ENCODE peak calls at places on chromosomes 11 and 22, in nine cellular contexts. F is M059J; T is left ventricle myocardium inferior; D is iris pigment epithelial cell; H is Daoy; N is dermis blood vessel endothelial cell; O is MCF 10A; Z is effector memory CD8-positive, alpha-beta T cell; K is COR-L47. P is an unnamed sample.
A peak's percentile ranks its signal among the peaks of the same experiment; 100 is the strongest.

GRCh38 chr11:119551726-119552510 is 128.9 kb upstream of the THY1 start:
- DNase-seq in F (peak; percentile 40), H (no peak), Z (no peak), K (no peak), O (no peak), D (no peak), N (no peak), T (no peak), P (no peak)

GRCh38 chr11:45298718-45299117 is 12.6 kb upstream of the SYT13 start:
- DNase-seq in K (no peak), N (no peak), O (no peak), T (no peak), Z (no peak), F (no peak), D (no peak), H (no peak), P (no peak)

GRCh38 chr11:7612661-7613393 is 60.5 kb downstream of the CYB5R2 start:
- DNase-seq in N (no peak), K (no peak), Z (no peak), F (peak; percentile 89), H (peak; percentile 12), D (peak; percentile 50), O (peak; percentile 34), T (no peak), P (peak; percentile 24)

GRCh38 chr22:25110846-25111578 is 88.6 kb upstream of the CRYBB3 start:
- DNase-seq in H (peak; percentile 80), K (peak; percentile 80), N (peak; percentile 94), O (peak; percentile 89), F (peak; percentile 84), T (peak; percentile 31), D (peak; percentile 89), Z (peak; percentile 31), P (peak; percentile 95)

GRCh38 chr11:78683774-78684173 is 109.1 kb upstream of the NARS2 start:
- DNase-seq in O (no peak), F (no peak), T (no peak), Z (no peak), K (no peak), H (no peak), D (no peak), N (no peak), P (no peak)

GRCh38 chr11:120178441-120179070 is 32.3 kb upstream of the OAF start:
- DNase-seq in H (no peak), K (no peak), D (no peak), T (no peak), F (peak; percentile 67), O (no peak), N (no peak), Z (no peak), P (no peak)

GRCh38 chr11:84800755-84801346 is 826.3 kb downstream of the DLG2 start:
- DNase-seq in F (peak; percentile 29), T (no peak), D (peak; percentile 57), O (peak; percentile 27), K (peak; percentile 26), H (no peak), N (no peak), Z (no peak), P (peak; percentile 65)

GRCh38 chr11:125105921-125106320 is 5.5 kb downstream of the TMEM218 start:
- DNase-seq in T (no peak), H (no peak), Z (no peak), F (no peak), O (no peak), N (no peak), K (no peak), D (peak; percentile 14), P (no peak)

GRCh38 chr22:50305658-50306566 is 1.5 kb downstream of the PLXNB2 start:
- DNase-seq in F (peak; percentile 93), O (peak; percentile 98), D (peak; percentile 92), N (peak; percentile 93), K (peak; percentile 79), H (peak; percentile 93), Z (no peak), T (peak; percentile 84), P (peak; percentile 99)

GRCh38 chr11:62553839-62554361 is 7.3 kb upstream of the AHNAK start:
- DNase-seq in N (peak; percentile 35), K (no peak), H (peak; percentile 90), Z (no peak), T (no peak), D (peak; percentile 82), F (peak; percentile 95), O (peak; percentile 80), P (no peak)

GRCh38 chr11:795638-796564 is 2.2 kb downstream of the SLC25A22 start:
- DNase-seq in N (peak; percentile 74), O (peak; percentile 76), T (peak; percentile 77), H (peak; percentile 96), K (peak; percentile 53), D (peak; percentile 87), F (peak; percentile 90), Z (peak; percentile 68), P (peak; percentile 94)

GRCh38 chr11:27216268-27217149 is 146.5 kb downstream of the CCDC34 start:
- DNase-seq in F (peak; percentile 64), T (peak; percentile 81), K (peak; percentile 45), Z (no peak), H (peak; percentile 70), N (peak; percentile 58), O (no peak), D (peak; percentile 41), P (peak; percentile 95)

GRCh38 chr11:115548878-115549528 is 44.8 kb upstream of the CADM1 start:
- DNase-seq in F (peak; percentile 36), O (no peak), K (peak; percentile 39), N (no peak), T (no peak), D (no peak), H (peak; percentile 53), Z (no peak), P (no peak)

GRCh38 chr11:117731689-117732290 is 65.2 kb downstream of the DSCAML1 start:
- DNase-seq in Z (no peak), F (no peak), H (no peak), T (no peak), D (no peak), O (no peak), K (no peak), N (no peak), P (no peak)